ENCODE peak calls at places on chromosomes 5 and 9, in four cellular contexts. K is K562, R is HepG2, M is GM12878. P is an unnamed sample.

GRCh38 chr5:60810438-60811085 is 33.5 kb downstream of the ELOVL7 start:
- DNase-seq in K (no peak), R (peak; percentile 61), M (no peak), P (no peak)

GRCh38 chr5:65817936-65818335 is 95.9 kb downstream of the NLN start:
- DNase-seq in K (no peak), R (no peak), M (no peak), P (no peak)

GRCh38 chr5:140926211-140926902 is at the start of gene PCDHAC1:
- DNase-seq in K (peak; percentile 11), R (no peak), M (no peak), P (peak; percentile 95)

GRCh38 chr9:99253772-99254431 is 31.8 kb downstream of the SEC61B start:
- DNase-seq in K (peak; percentile 20), R (no peak), M (peak; percentile 90), P (no peak)

GRCh38 chr9:112586600-112587155 is 100.1 kb downstream of the KIAA1958 start:
- DNase-seq in K (no peak), R (no peak), M (no peak), P (no peak)

GRCh38 chr5:181188700-181189362 is 16.2 kb downstream of the TRIM7 start:
- DNase-seq in K (peak; percentile 84), R (peak; percentile 57), M (peak; percentile 85), P (peak; percentile 47)

GRCh38 chr5:58013542-58014258 is 446.2 kb downstream of the PLK2 start:
- DNase-seq in K (peak; percentile 67), R (no peak), M (no peak), P (no peak)

GRCh38 chr5:133108481-133108921 is 56.7 kb downstream of the HSPA4 start:
- DNase-seq in K (no peak), R (no peak), M (no peak), P (no peak)

GRCh38 chr5:149456597-149457392 is 77.7 kb upstream of the IL17B start:
- DNase-seq in K (peak; percentile 94), R (no peak), M (no peak), P (peak; percentile 52)

GRCh38 chr9:28365736-28366135 is 792.5 kb upstream of the C9orf72 start:
- DNase-seq in K (no peak), R (no peak), M (no peak), P (no peak)

GRCh38 chr9:38423939-38424843 is at the start of gene IGFBPL1:
- DNase-seq in K (no peak), R (no peak), M (no peak), P (peak; percentile 89)

GRCh38 chr9:14127656-14128055 is 186.3 kb downstream of the NFIB start:
- DNase-seq in K (no peak), R (no peak), M (no peak), P (no peak)

GRCh38 chr5:67015577-67016290 is 180.9 kb downstream of the CD180 start:
- DNase-seq in K (peak; percentile 35), R (no peak), M (no peak), P (no peak)

GRCh38 chr9:121279841-121280388 is 12.0 kb downstream of the GSN start:
- DNase-seq in K (no peak), R (no peak), M (no peak), P (no peak)

GRCh38 chr5:68187268-68188055 is 28.1 kb upstream of the PIK3R1 start:
- DNase-seq in K (no peak), R (no peak), M (no peak), P (peak; percentile 25)

GRCh38 chr9:125682340-125682739 is 24.7 kb downstream of the MAPKAP1 start:
- DNase-seq in K (no peak), R (no peak), M (no peak), P (no peak)

GRCh38 chr5:45578270-45578669 is 117.9 kb downstream of the HCN1 start:
- DNase-seq in K (no peak), R (no peak), M (no peak), P (no peak)

GRCh38 chr9:72856985-72857631 is 95.7 kb downstream of the ALDH1A1 start:
- DNase-seq in K (peak; percentile 71), R (peak; percentile 65), M (no peak), P (peak; percentile 18)

GRCh38 chr9:112103405-112103804 is 71.7 kb downstream of the SUSD1 start:
- DNase-seq in K (no peak), R (no peak), M (no peak), P (no peak)

GRCh38 chr5:73701566-73701965 is 75.6 kb downstream of the ARHGEF28 start:
- DNase-seq in K (no peak), R (no peak), M (no peak), P (no peak)

GRCh38 chr9:134174073-134174449 is 9.7 kb upstream of the RNU6ATAC start:
- DNase-seq in K (no peak), R (no peak), M (no peak), P (no peak)

GRCh38 chr5:119532637-119533036 is 80.3 kb downstream of the HSD17B4 start:
- DNase-seq in K (peak; percentile 40), R (no peak), M (no peak), P (no peak)

GRCh38 chr5:119541716-119542115 is 87.6 kb upstream of the FAM170A start:
- DNase-seq in K (no peak), R (no peak), M (no peak), P (no peak)

GRCh38 chr5:119537704-119538103 is 85.4 kb downstream of the HSD17B4 start:
- DNase-seq in K (no peak), R (no peak), M (peak; percentile 83), P (no peak)
- TF ChIP-seq NFIC in K (no peak), R (no peak), M (peak; percentile 98), P (no peak)

DNA sequence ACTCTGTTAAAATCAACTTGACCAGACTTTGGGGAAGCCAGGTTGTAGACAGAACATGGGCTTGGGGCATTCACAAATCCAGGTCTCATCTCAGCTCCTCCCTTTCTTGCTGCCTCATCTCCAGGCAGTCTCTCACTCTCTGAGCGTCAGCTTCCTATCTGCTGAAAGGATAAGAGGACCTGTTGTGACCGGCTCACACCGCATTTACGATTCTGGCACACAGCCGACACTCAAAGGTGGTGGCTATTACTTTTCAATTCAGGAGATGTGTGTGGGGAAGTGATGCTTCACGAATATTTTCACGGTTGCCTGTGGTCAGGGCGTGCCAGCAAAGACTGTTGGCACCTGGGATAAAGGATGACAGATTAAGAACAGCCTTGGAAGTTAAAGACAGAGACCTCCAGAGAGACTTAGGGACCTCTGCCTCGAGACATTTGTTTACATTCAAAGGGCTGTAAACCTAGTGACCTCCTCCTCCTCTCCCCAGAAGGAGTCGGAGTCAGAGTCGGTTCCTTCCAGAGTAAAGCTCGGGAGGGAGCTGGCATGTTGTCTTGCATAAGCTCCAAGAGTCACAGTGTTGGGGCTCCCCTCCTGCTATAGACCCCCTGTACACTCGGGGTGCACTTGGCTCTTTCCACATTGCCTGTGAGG is 83.2 kb downstream of the AK8 start:
- DNase-seq in K (peak; percentile 67), R (no peak), M (no peak), P (no peak)
- TF ChIP-seq ZBTB33 in K (no peak), R (no peak), M (no peak), P (no peak)

DNA sequence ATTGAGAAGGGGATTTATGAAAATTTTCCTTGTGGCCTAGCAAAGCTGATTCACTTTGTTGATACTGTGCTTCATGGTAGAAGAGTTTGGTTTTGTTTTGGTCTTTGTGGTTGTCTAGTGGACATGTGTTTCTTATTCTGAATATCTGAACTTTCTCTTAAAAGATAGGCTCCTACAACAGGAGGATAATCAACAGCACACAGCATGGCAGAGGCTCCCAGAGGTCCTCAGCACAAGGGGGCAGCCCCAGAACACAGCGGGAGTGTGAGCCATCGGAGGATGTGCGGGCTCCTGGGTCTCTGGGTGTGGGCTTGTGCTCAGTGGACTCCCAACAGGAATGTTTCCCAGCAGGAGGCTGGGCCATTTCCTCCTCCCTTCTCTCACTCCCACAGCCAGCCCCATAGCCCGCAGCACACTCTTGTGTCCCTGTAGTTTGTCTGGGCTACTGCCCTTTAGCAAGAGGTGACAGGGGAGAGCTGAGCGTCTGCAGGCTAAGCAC is 164.3 kb upstream of the OTULINL start:
- DNase-seq in K (no peak), R (no peak), M (no peak), P (peak; percentile 88)
- TF ChIP-seq NFIC in K (no peak), R (no peak), M (peak; percentile 52), P (no peak)

GRCh38 chr5:138276402-138277054 is 2.1 kb upstream of the GFRA3 start:
- DNase-seq in K (no peak), R (peak; percentile 54), M (no peak), P (peak; percentile 42)

GRCh38 chr5:138273834-138274188 is 610 bp downstream of the GFRA3 start:
- DNase-seq in K (no peak), R (no peak), M (no peak), P (no peak)

GRCh38 chr5:138275895-138276294 is 1.5 kb upstream of the GFRA3 start:
- DNase-seq in K (no peak), R (no peak), M (no peak), P (no peak)

GRCh38 chr5:138274189-138274853 is at the start of gene GFRA3:
- DNase-seq in K (peak; percentile 30), R (no peak), M (no peak), P (peak; percentile 77)

GRCh38 chr5:138275379-138275782 is 960 bp upstream of the GFRA3 start:
- DNase-seq in K (peak; percentile 30), R (peak; percentile 7), M (no peak), P (peak; percentile 89)
- TF ChIP-seq ZBTB33 in K (no peak), R (no peak), M (no peak), P (no peak)

GRCh38 chr5:40656766-40657165 is 22.9 kb upstream of the PTGER4 start:
- DNase-seq in K (no peak), R (no peak), M (no peak), P (no peak)

GRCh38 chr5:40665902-40666301 is 13.8 kb upstream of the PTGER4 start:
- DNase-seq in K (no peak), R (no peak), M (no peak), P (no peak)

GRCh38 chr5:40666657-40667056 is 13.1 kb upstream of the PTGER4 start:
- DNase-seq in K (no peak), R (no peak), M (no peak), P (no peak)

GRCh38 chr5:40655138-40655537 is 24.6 kb upstream of the PTGER4 start:
- DNase-seq in K (no peak), R (no peak), M (no peak), P (no peak)

DNA sequence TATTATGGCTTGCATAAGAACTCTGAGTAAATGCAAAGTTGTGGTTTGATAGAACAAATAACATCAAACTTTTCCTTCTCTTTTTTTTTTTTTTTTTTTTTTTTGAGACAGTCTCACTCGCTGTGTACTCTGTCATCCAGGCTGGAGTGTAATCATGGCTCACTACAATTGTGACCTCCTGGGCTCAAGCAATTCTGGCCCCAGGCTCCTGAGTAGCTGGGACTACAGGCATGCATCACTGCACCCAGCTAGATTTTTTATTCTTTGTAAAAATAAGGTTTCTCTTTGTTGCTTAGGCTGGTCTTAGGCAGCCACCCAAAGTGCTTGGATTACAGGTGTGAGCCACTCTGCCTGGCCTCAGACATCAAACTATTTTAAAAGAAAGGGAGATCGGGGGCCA is 19.0 kb upstream of the PTGER4 start:
- DNase-seq in K (no peak), R (no peak), M (no peak), P (no peak)
- TF ChIP-seq NFIC in K (no peak), R (no peak), M (no peak), P (no peak)